ENCODE peak calls at places on chromosomes 12 and 14, in six cellular contexts. One of them, this sample, is unnamed.

GRCh38 chr14:90159688-90160087 is 96.7 kb upstream of the PSMC1 start:
- DNase-seq in right lobe of liver: no peak
- DNase-seq in spleen: no peak
- DNase-seq in HCT116: no peak
- DNase-seq in thyroid gland: no peak
- DNase-seq in sigmoid colon: no peak
- DNase-seq in this sample: no peak

GRCh38 chr12:16604853-16605252 is 1.1 kb downstream of the LMO3 start:
- DNase-seq in sigmoid colon: peak; percentile 76
- DNase-seq in thyroid gland: peak; percentile 48
- DNase-seq in right lobe of liver: no peak
- DNase-seq in spleen: no peak
- DNase-seq in HCT116: no peak
- DNase-seq in this sample: no peak

GRCh38 chr12:12883369-12884001 is 7.9 kb upstream of the GPRC5A start:
- DNase-seq in sigmoid colon: peak; percentile 26
- DNase-seq in right lobe of liver: no peak
- DNase-seq in HCT116: no peak
- DNase-seq in thyroid gland: no peak
- DNase-seq in spleen: no peak
- DNase-seq in this sample: no peak

GRCh38 chr12:54984602-54985376 is at the start of gene TESPA1:
- DNase-seq in right lobe of liver: peak; percentile 59
- DNase-seq in HCT116: no peak
- DNase-seq in sigmoid colon: peak; percentile 79
- DNase-seq in spleen: peak; percentile 95
- DNase-seq in thyroid gland: peak; percentile 55
- DNase-seq in this sample: peak; percentile 95

GRCh38 chr14:94129758-94130414 is 482 bp upstream of the IFI27L2 start:
- DNase-seq in thyroid gland: peak; percentile 25
- DNase-seq in right lobe of liver: no peak
- DNase-seq in spleen: no peak
- DNase-seq in sigmoid colon: no peak
- DNase-seq in HCT116: peak; percentile 56
- DNase-seq in this sample: no peak

GRCh38 chr12:115599251-115599811 is 678.2 kb downstream of the MED13L start:
- DNase-seq in spleen: no peak
- DNase-seq in HCT116: no peak
- DNase-seq in thyroid gland: peak; percentile 20
- DNase-seq in sigmoid colon: no peak
- DNase-seq in right lobe of liver: no peak
- DNase-seq in this sample: no peak

GRCh38 chr12:124599074-124599999 is 31.9 kb upstream of the NCOR2 start:
- DNase-seq in right lobe of liver: no peak
- DNase-seq in thyroid gland: no peak
- DNase-seq in sigmoid colon: no peak
- DNase-seq in spleen: no peak
- DNase-seq in HCT116: no peak
- DNase-seq in this sample: no peak

GRCh38 chr14:65720171-65720570 is 307.6 kb downstream of the FUT8 start:
- DNase-seq in right lobe of liver: no peak
- DNase-seq in sigmoid colon: no peak
- DNase-seq in HCT116: no peak
- DNase-seq in spleen: no peak
- DNase-seq in thyroid gland: peak; percentile 28
- DNase-seq in this sample: no peak

GRCh38 chr12:94244165-94245133 is 96.1 kb downstream of the PLXNC1 start:
- DNase-seq in right lobe of liver: no peak
- DNase-seq in HCT116: no peak
- DNase-seq in spleen: peak; percentile 92
- DNase-seq in thyroid gland: no peak
- DNase-seq in sigmoid colon: no peak
- DNase-seq in this sample: peak; percentile 82

GRCh38 chr12:85253823-85254222 is 26.2 kb upstream of the ALX1 start:
- DNase-seq in thyroid gland: no peak
- DNase-seq in sigmoid colon: no peak
- DNase-seq in spleen: no peak
- DNase-seq in right lobe of liver: no peak
- DNase-seq in HCT116: no peak
- DNase-seq in this sample: no peak

GRCh38 chr14:103232338-103232808 is 101.7 kb upstream of the EIF5 start:
- DNase-seq in right lobe of liver: no peak
- DNase-seq in thyroid gland: no peak
- DNase-seq in HCT116: no peak
- DNase-seq in sigmoid colon: no peak
- DNase-seq in spleen: no peak
- DNase-seq in this sample: no peak

GRCh38 chr12:79557690-79558315 is 133.0 kb downstream of the PAWR start:
- DNase-seq in sigmoid colon: no peak
- DNase-seq in spleen: no peak
- DNase-seq in HCT116: no peak
- DNase-seq in thyroid gland: no peak
- DNase-seq in right lobe of liver: no peak
- DNase-seq in this sample: no peak

GRCh38 chr14:24398943-24399801 is at the start of gene NYNRIN:
- DNase-seq in spleen: peak; percentile 85
- DNase-seq in sigmoid colon: peak; percentile 82
- DNase-seq in HCT116: no peak
- DNase-seq in thyroid gland: peak; percentile 59
- DNase-seq in right lobe of liver: no peak
- DNase-seq in this sample: peak; percentile 18

GRCh38 chr14:65696801-65697200 is 284.3 kb downstream of the FUT8 start:
- DNase-seq in right lobe of liver: no peak
- DNase-seq in thyroid gland: no peak
- DNase-seq in sigmoid colon: no peak
- DNase-seq in HCT116: no peak
- DNase-seq in spleen: no peak
- DNase-seq in this sample: no peak

GRCh38 chr14:95327558-95328374 is 8.1 kb upstream of the CLMN start:
- DNase-seq in right lobe of liver: no peak
- DNase-seq in sigmoid colon: no peak
- DNase-seq in spleen: no peak
- DNase-seq in HCT116: no peak
- DNase-seq in thyroid gland: no peak
- DNase-seq in this sample: peak; percentile 69

GRCh38 chr14:69008411-69008810 is 29.3 kb upstream of the ACTN1 start:
- DNase-seq in right lobe of liver: no peak
- DNase-seq in spleen: no peak
- DNase-seq in sigmoid colon: no peak
- DNase-seq in thyroid gland: peak; percentile 18
- DNase-seq in HCT116: no peak
- DNase-seq in this sample: no peak

GRCh38 chr14:49977126-49977841 is 84.4 kb downstream of the ARF6 start:
- DNase-seq in thyroid gland: no peak
- DNase-seq in HCT116: no peak
- DNase-seq in spleen: no peak
- DNase-seq in right lobe of liver: no peak
- DNase-seq in sigmoid colon: no peak
- DNase-seq in this sample: peak; percentile 61

GRCh38 chr12:41293011-41293410 is 104.9 kb downstream of the PDZRN4 start:
- DNase-seq in HCT116: peak; percentile 38
- DNase-seq in thyroid gland: no peak
- DNase-seq in spleen: no peak
- DNase-seq in right lobe of liver: no peak
- DNase-seq in sigmoid colon: no peak
- DNase-seq in this sample: no peak

GRCh38 chr12:13377698-13378097 is 181.2 kb downstream of the EMP1 start:
- DNase-seq in sigmoid colon: no peak
- DNase-seq in HCT116: no peak
- DNase-seq in spleen: no peak
- DNase-seq in thyroid gland: no peak
- DNase-seq in right lobe of liver: no peak
- DNase-seq in this sample: no peak

GRCh38 chr14:31951638-31951964 is 125.5 kb upstream of the ARHGAP5 start:
- DNase-seq in right lobe of liver: no peak
- DNase-seq in sigmoid colon: no peak
- DNase-seq in spleen: no peak
- DNase-seq in HCT116: no peak
- DNase-seq in thyroid gland: no peak
- DNase-seq in this sample: no peak

GRCh38 chr14:36655963-36656768 is 5.5 kb upstream of the PAX9 start:
- DNase-seq in right lobe of liver: no peak
- DNase-seq in spleen: no peak
- DNase-seq in sigmoid colon: no peak
- DNase-seq in HCT116: peak; percentile 54
- DNase-seq in thyroid gland: peak; percentile 53
- DNase-seq in this sample: no peak

GRCh38 chr12:75933136-75933535 is 98.4 kb downstream of the PHLDA1 start:
- DNase-seq in HCT116: peak; percentile 75
- DNase-seq in sigmoid colon: no peak
- DNase-seq in thyroid gland: no peak
- DNase-seq in spleen: no peak
- DNase-seq in right lobe of liver: no peak
- DNase-seq in this sample: no peak

GRCh38 chr14:68816183-68816942 is 23.5 kb upstream of the ZFP36L1 start:
- DNase-seq in spleen: peak; percentile 99
- DNase-seq in thyroid gland: peak; percentile 89
- DNase-seq in right lobe of liver: peak; percentile 92
- DNase-seq in HCT116: no peak
- DNase-seq in sigmoid colon: peak; percentile 96
- DNase-seq in this sample: peak; percentile 93

GRCh38 chr14:93548102-93548843 is 117.5 kb downstream of the UNC79 start:
- DNase-seq in spleen: no peak
- DNase-seq in sigmoid colon: no peak
- DNase-seq in thyroid gland: no peak
- DNase-seq in right lobe of liver: no peak
- DNase-seq in HCT116: no peak
- DNase-seq in this sample: no peak

GRCh38 chr14:56561586-56561985 is 18.0 kb upstream of the TMEM260 start:
- DNase-seq in spleen: no peak
- DNase-seq in right lobe of liver: no peak
- DNase-seq in sigmoid colon: no peak
- DNase-seq in thyroid gland: no peak
- DNase-seq in HCT116: no peak
- DNase-seq in this sample: no peak

GRCh38 chr14:93430319-93430801 is 379 bp upstream of the UNC79 start:
- DNase-seq in right lobe of liver: no peak
- DNase-seq in HCT116: no peak
- DNase-seq in spleen: no peak
- DNase-seq in thyroid gland: peak; percentile 16
- DNase-seq in sigmoid colon: no peak
- DNase-seq in this sample: no peak

GRCh38 chr12:51118706-51119105 is 35.3 kb upstream of the CSRNP2 start:
- DNase-seq in HCT116: peak; percentile 86
- DNase-seq in sigmoid colon: no peak
- DNase-seq in right lobe of liver: no peak
- DNase-seq in thyroid gland: no peak
- DNase-seq in spleen: no peak
- DNase-seq in this sample: no peak

GRCh38 chr12:66014818-66015217 is 115.7 kb downstream of the LLPH start:
- DNase-seq in HCT116: no peak
- DNase-seq in thyroid gland: no peak
- DNase-seq in sigmoid colon: no peak
- DNase-seq in spleen: no peak
- DNase-seq in right lobe of liver: no peak
- DNase-seq in this sample: no peak

GRCh38 chr12:66409195-66409871 is 107.0 kb downstream of the HELB start:
- DNase-seq in thyroid gland: peak; percentile 7
- DNase-seq in sigmoid colon: no peak
- DNase-seq in HCT116: peak; percentile 57
- DNase-seq in spleen: no peak
- DNase-seq in right lobe of liver: no peak
- DNase-seq in this sample: no peak

GRCh38 chr14:88468396-88468795 is 82.9 kb downstream of the SPATA7 start:
- DNase-seq in right lobe of liver: no peak
- DNase-seq in HCT116: no peak
- DNase-seq in spleen: no peak
- DNase-seq in thyroid gland: no peak
- DNase-seq in sigmoid colon: no peak
- DNase-seq in this sample: no peak

GRCh38 chr12:106687652-106688051 is 86.8 kb upstream of the RIC8B start:
- DNase-seq in sigmoid colon: no peak
- DNase-seq in thyroid gland: no peak
- DNase-seq in spleen: no peak
- DNase-seq in right lobe of liver: no peak
- DNase-seq in HCT116: no peak
- DNase-seq in this sample: no peak

GRCh38 chr12:53728206-53728605 is 954 bp upstream of the CALCOCO1 start:
- DNase-seq in thyroid gland: no peak
- DNase-seq in spleen: no peak
- DNase-seq in right lobe of liver: no peak
- DNase-seq in sigmoid colon: no peak
- DNase-seq in HCT116: no peak
- DNase-seq in this sample: no peak

GRCh38 chr12:110247340-110248095 is 33.5 kb upstream of the ATP2A2 start:
- DNase-seq in sigmoid colon: no peak
- DNase-seq in HCT116: no peak
- DNase-seq in spleen: no peak
- DNase-seq in right lobe of liver: peak; percentile 96
- DNase-seq in thyroid gland: peak; percentile 75
- DNase-seq in this sample: no peak

GRCh38 chr12:96401061-96401871 is 1.0 kb upstream of the CDK17 start:
- DNase-seq in sigmoid colon: no peak
- DNase-seq in spleen: no peak
- DNase-seq in right lobe of liver: no peak
- DNase-seq in thyroid gland: peak; percentile 43
- DNase-seq in HCT116: peak; percentile 51
- DNase-seq in this sample: no peak
- TF ChIP-seq CTCF in sigmoid colon: peak; percentile 39
- TF ChIP-seq CTCF in spleen: peak; percentile 62
- TF ChIP-seq CTCF in right lobe of liver: peak; percentile 40
- TF ChIP-seq CTCF in thyroid gland: peak; percentile 37
- TF ChIP-seq CTCF in HCT116: peak; percentile 45
- TF ChIP-seq CTCF in this sample: peak; percentile 40

GRCh38 chr12:122124370-122124769 is 45.8 kb downstream of the MLXIP start:
- DNase-seq in HCT116: no peak
- DNase-seq in right lobe of liver: peak; percentile 87
- DNase-seq in sigmoid colon: peak; percentile 64
- DNase-seq in thyroid gland: no peak
- DNase-seq in spleen: peak; percentile 22
- DNase-seq in this sample: no peak
- H3K4me1 ChIP-seq in HCT116: peaks cover 15% of the 10 kb centered on the region
- H3K4me1 ChIP-seq in right lobe of liver: peaks cover 3% of the 10 kb centered on the region
- H3K4me1 ChIP-seq in sigmoid colon: peaks cover 78% of the 10 kb centered on the region
- H3K4me1 ChIP-seq in thyroid gland: peaks cover 24% of the 10 kb centered on the region
- H3K4me1 ChIP-seq in spleen: peaks cover 6% of the 10 kb centered on the region
- H3K4me1 ChIP-seq in this sample: peaks cover 8% of the 10 kb centered on the region

DNA sequence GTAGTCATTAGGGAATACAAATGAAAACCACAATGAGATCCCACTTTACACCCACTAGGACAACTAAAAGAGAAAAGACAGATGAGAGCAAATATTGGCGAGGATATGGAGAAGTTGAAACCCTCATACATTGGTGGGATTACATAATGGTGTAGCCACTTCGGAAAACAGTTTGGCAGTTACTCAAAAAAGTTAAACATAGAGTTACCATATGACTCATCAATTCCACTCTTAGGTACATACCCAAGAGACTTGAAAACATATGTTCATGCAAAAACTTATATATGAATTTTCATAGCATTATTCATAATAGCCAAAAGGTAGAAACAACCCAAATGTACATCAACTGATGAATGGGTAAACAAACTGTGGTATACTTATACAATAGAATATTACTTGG is 27.1 kb downstream of the ALDH1L2 start:
- DNase-seq in sigmoid colon: no peak
- DNase-seq in spleen: no peak
- DNase-seq in right lobe of liver: no peak
- DNase-seq in HCT116: no peak
- DNase-seq in thyroid gland: no peak
- DNase-seq in this sample: no peak
- TF ChIP-seq POLR2A in sigmoid colon: no peak
- TF ChIP-seq POLR2A in spleen: no peak
- TF ChIP-seq POLR2A in right lobe of liver: no peak
- TF ChIP-seq POLR2A in HCT116: no peak
- TF ChIP-seq POLR2A in thyroid gland: no peak
- TF ChIP-seq POLR2A in this sample: no peak

GRCh38 chr12:98646165-98646764 is 1.2 kb downstream of the APAF1 start:
- DNase-seq in thyroid gland: no peak
- DNase-seq in spleen: no peak
- DNase-seq in right lobe of liver: no peak
- DNase-seq in sigmoid colon: no peak
- DNase-seq in HCT116: peak; percentile 15
- DNase-seq in this sample: no peak
- TF ChIP-seq CTCF in thyroid gland: no peak
- TF ChIP-seq CTCF in spleen: no peak
- TF ChIP-seq CTCF in right lobe of liver: peak; percentile 11
- TF ChIP-seq CTCF in sigmoid colon: no peak
- TF ChIP-seq CTCF in HCT116: peak; percentile 16
- TF ChIP-seq CTCF in this sample: peak; percentile 30